ENCODE peak calls at places on chromosome 18, in ten cellular contexts. T, J, P, D, C, M, Z, S, V and O are unnamed samples.

GRCh38 chr18:21897811-21898210 is 157.2 kb downstream of the MIB1 start:
- DNase-seq in T (peak; percentile 25), J (peak; percentile 53), P (no peak), D (peak; percentile 32), C (peak; percentile 55), M (no peak), Z (peak; percentile 55), S (no peak), V (peak; percentile 42), O (peak; percentile 57)

GRCh38 chr18:36412778-36413177 is 115.3 kb downstream of the FHOD3 start:
- DNase-seq in T (no peak), J (peak; percentile 6), P (no peak), D (no peak), C (peak; percentile 40), M (no peak), Z (no peak), S (no peak), V (no peak), O (no peak)

GRCh38 chr18:8895987-8896619 is 190.7 kb downstream of the MTCL1 start:
- DNase-seq in T (no peak), J (no peak), P (no peak), D (no peak), C (no peak), M (no peak), Z (no peak), S (no peak), V (peak; percentile 88), O (no peak)

GRCh38 chr18:67007085-67007484 is 403.2 kb upstream of the CDH19 start:
- DNase-seq in T (no peak), J (no peak), P (no peak), D (no peak), C (no peak), M (no peak), Z (no peak), S (no peak), V (no peak), O (no peak)

GRCh38 chr18:50117876-50118275 is 77.1 kb downstream of the MYO5B start:
- DNase-seq in T (no peak), J (no peak), P (no peak), D (no peak), C (no peak), M (no peak), Z (no peak), S (no peak), V (no peak), O (no peak)

GRCh38 chr18:66966171-66966570 is 362.3 kb upstream of the CDH19 start:
- DNase-seq in T (no peak), J (no peak), P (no peak), D (no peak), C (no peak), M (no peak), Z (no peak), S (no peak), V (no peak), O (no peak)

GRCh38 chr18:63216911-63217311 is 102.7 kb downstream of the BCL2 start:
- DNase-seq in T (no peak), J (no peak), P (no peak), D (no peak), C (no peak), M (no peak), Z (no peak), S (no peak), V (no peak), O (no peak)

GRCh38 chr18:8721716-8722115 is 16.4 kb downstream of the MTCL1 start:
- DNase-seq in T (no peak), J (no peak), P (no peak), D (no peak), C (peak; percentile 56), M (no peak), Z (no peak), S (no peak), V (peak; percentile 69), O (no peak)

GRCh38 chr18:28189400-28190239 is 12.7 kb upstream of the CDH2 start:
- DNase-seq in T (no peak), J (peak; percentile 55), P (no peak), D (no peak), C (peak; percentile 75), M (no peak), Z (peak; percentile 38), S (no peak), V (peak; percentile 87), O (peak; percentile 73)

GRCh38 chr18:8882632-8883408 is 177.5 kb downstream of the MTCL1 start:
- DNase-seq in T (no peak), J (peak; percentile 18), P (no peak), D (no peak), C (peak; percentile 51), M (peak; percentile 31), Z (peak; percentile 60), S (no peak), V (no peak), O (peak; percentile 7)

GRCh38 chr18:2083691-2084090 is 487.6 kb downstream of the METTL4 start:
- DNase-seq in T (no peak), J (peak; percentile 66), P (no peak), D (no peak), C (peak; percentile 19), M (no peak), Z (no peak), S (no peak), V (no peak), O (no peak)

DNA sequence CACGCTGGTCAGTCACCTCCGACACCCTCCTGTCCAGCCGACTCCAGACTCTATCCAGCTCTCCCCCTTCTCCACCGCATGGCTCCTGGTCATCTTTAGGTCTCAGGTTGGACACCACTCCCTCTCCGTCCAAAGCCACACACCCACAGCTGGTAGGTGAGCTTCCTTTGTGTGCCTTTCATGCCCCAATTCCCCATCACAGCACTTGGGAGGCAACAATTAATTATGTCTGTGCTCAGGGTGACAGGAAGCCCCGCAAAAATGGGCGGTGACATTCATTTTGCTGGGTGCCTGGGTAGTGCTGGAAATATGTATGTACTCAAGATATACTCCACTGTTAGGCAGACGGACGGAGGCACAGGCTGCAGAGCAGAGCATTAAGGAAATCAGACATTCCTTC is 13.2 kb downstream of the EPB41L3 start:
- DNase-seq in T (no peak), J (no peak), P (no peak), D (no peak), C (no peak), M (no peak), Z (no peak), S (no peak), V (no peak), O (no peak)
- TF ChIP-seq POLR2A in T (no peak), J (no peak), P (no peak), D (no peak), C (no peak), M (no peak), Z (no peak), S (no peak), V (no peak), O (no peak)

DNA sequence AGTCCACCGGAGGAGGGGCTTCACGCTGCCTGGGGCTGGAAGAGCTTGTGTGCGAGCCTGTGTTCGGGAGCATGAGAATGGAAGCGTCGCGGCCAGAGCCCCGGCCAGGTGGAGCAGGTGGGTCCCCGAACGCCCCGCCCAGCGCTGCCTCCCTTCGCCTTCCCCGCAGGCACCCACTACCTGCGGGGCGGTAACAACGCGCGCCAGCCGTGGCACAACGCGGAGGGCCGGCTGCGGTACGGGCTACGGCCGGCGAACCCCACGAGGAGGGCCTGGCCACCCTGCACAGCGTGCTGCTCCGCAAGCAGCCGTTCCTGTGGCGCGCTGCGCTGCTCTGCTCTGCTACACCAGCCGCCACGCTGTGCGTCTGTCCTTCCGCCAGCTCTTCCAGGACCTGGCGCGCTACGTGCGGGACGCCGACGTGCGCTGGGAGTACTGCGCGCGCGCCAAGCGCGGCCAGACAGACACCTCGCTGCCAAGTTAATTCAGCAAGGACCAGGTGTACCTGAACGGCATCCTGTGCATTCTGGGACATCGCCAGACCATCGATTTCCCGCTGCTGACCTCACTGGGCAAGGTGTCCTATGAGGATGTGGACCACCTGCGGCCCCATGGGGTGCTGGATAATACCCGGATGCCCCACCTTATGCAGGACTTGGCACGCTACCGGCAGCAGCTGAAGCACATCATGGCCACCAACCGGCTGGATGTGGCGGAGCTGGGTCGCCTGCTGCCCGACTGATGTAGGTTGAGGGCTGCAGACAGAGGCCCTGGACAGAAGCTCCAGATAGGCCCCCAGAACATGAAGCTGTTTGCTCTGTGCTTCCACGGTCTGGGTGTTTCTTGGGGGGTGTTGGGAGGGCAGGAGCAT is 200.6 kb downstream of the NAPG start:
- DNase-seq in T (no peak), J (no peak), P (no peak), D (no peak), C (no peak), M (peak; percentile 29), Z (no peak), S (no peak), V (no peak), O (no peak)
- TF ChIP-seq POLR2A in T (no peak), J (no peak), P (no peak), D (no peak), C (no peak), M (no peak), Z (no peak), S (no peak), V (no peak), O (no peak)

DNA sequence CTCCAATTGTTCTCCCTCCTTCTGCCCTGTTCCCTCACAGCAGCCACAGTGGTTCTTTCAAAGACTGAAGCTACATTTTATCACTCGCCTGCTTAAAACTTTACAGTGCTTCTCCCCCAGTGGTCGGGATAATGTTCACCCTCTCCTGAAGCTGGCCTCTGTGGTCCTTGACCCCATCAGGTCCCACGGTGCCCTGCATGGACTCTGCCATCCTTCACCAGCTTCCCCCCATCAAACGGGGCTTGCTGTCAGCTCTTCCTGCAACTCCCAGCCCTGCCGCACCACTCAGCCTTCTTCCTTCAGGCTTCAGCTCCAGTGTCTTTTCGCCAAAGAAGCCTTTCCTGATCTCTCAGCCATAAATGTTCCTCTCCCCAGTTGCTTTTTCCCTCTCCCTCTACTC is 118.1 kb downstream of the NEDD4L start:
- DNase-seq in T (no peak), J (no peak), P (no peak), D (no peak), C (no peak), M (no peak), Z (no peak), S (no peak), V (no peak), O (no peak)
- TF ChIP-seq POLR2A in T (no peak), J (no peak), P (no peak), D (no peak), C (no peak), M (no peak), Z (no peak), S (no peak), V (no peak), O (no peak)

DNA sequence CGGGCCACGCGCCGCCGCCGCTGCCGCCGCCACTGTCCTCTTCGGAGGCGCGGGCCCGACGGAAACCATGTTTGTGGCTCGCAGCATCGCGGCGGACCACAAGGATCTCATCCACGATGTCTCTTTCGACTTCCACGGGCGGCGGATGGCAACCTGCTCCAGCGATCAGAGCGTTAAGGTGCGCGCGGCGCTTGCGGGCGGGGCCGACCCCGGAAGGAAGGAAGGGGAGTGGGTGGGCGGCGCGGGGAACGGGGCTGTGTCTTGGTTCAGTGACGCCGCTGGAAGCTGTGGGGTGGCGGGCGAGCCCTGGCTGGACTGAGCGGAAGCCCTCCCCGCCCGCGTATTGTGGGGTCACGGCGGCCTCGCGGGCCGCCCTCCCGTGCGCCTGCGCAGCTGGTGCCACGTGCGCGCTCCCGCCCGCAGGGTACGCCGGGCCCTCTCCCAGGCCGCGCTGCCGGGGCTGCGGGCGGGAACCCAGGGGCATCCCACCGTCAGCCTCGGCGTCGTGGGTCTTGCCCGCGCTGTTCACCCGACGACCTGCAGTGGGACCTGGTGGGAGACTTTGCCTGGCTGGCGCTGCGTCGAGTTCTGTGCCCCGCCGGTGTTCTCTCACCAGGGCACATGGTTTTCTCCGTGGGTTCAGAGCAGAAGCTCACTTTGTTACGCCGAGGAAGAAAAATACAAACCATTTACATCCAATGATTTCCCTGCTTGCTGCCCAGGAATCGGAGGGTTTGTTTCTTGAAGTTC is 419 bp downstream of the SEH1L start:
- DNase-seq in T (peak; percentile 84), J (peak; percentile 97), P (peak; percentile 99), D (peak; percentile 96), C (peak; percentile 94), M (peak; percentile 98), Z (peak; percentile 88), S (peak; percentile 88), V (peak; percentile 93), O (peak; percentile 94)
- TF ChIP-seq POLR2A in T (peak; percentile 86), J (peak; percentile 73), P (no peak), D (peak; percentile 76), C (peak; percentile 80), M (peak; percentile 71), Z (peak; percentile 98), S (peak; percentile 56), V (peak; percentile 91), O (peak; percentile 87)